ENCODE peak calls at places on chromosomes 7 and 10, in five cellular contexts. R is heart right ventricle, C is right cardiac atrium, H is adrenal gland, M is aorta. B is an unnamed sample.

GRCh38 chr7:48760528-48761265 is 163.7 kb upstream of the CDC14C start:
- DNase-seq in C (no peak), R (no peak), M (no peak), H (no peak), B (no peak)

GRCh38 chr10:76036410-76036940 is 605.1 kb downstream of the LRMDA start:
- DNase-seq in C (peak; percentile 72), R (peak; percentile 73), M (peak; percentile 91), H (peak; percentile 77), B (peak; percentile 3)

GRCh38 chr10:30542001-30542861 is 87.3 kb downstream of the LYZL2 start:
- DNase-seq in H (peak; percentile 82), R (no peak), C (no peak), M (no peak), B (no peak)

GRCh38 chr10:48725708-48726107 is 41.0 kb downstream of the WDFY4 start:
- DNase-seq in H (no peak), C (no peak), R (no peak), M (no peak), B (no peak)

GRCh38 chr7:159119026-159119741 is 25.5 kb downstream of the VIPR2 start:
- DNase-seq in C (no peak), R (no peak), M (peak; percentile 66), H (no peak), B (no peak)

GRCh38 chr7:75842836-75843446 is 29.3 kb upstream of the CCL24 start:
- DNase-seq in R (no peak), M (no peak), H (peak; percentile 35), C (no peak), B (peak; percentile 10)

GRCh38 chr7:148402159-148402558 is 188.4 kb upstream of the C7orf33 start:
- DNase-seq in R (no peak), C (no peak), H (no peak), M (no peak), B (no peak)

GRCh38 chr7:100655908-100656674 is at the start of gene ACTL6B:
- DNase-seq in H (peak; percentile 76), R (peak; percentile 70), C (peak; percentile 60), M (peak; percentile 91), B (peak; percentile 42)

GRCh38 chr7:116167177-116167576 is 43.2 kb upstream of the TES start:
- DNase-seq in H (no peak), M (no peak), C (no peak), R (no peak), B (no peak)

GRCh38 chr7:137592232-137592896 is 248.8 kb upstream of the PTN start:
- DNase-seq in R (peak; percentile 28), M (peak; percentile 79), H (peak; percentile 55), C (peak; percentile 56), B (peak; percentile 73)

GRCh38 chr10:87868277-87868676 is 4.9 kb downstream of the PTEN start:
- DNase-seq in R (no peak), M (no peak), C (no peak), H (no peak), B (no peak)

GRCh38 chr10:21130108-21130507 is 233.0 kb upstream of the NEBL start:
- DNase-seq in R (no peak), M (no peak), C (no peak), H (no peak), B (no peak)

GRCh38 chr10:78957471-78958039 is 111.2 kb upstream of the ZMIZ1 start:
- DNase-seq in H (no peak), C (no peak), R (no peak), M (no peak), B (no peak)

GRCh38 chr7:141889323-141889722 is 26.9 kb upstream of the OR9A4 start:
- DNase-seq in R (no peak), M (no peak), H (no peak), C (no peak), B (no peak)

GRCh38 chr7:33137098-33137497 is 7.7 kb downstream of the BBS9 start:
- DNase-seq in H (no peak), C (no peak), R (no peak), M (no peak), B (no peak)

GRCh38 chr10:92419740-92420553 is 129.0 kb downstream of the MARCHF5 start:
- DNase-seq in C (peak; percentile 59), R (peak; percentile 49), H (peak; percentile 33), M (peak; percentile 79), B (no peak)

GRCh38 chr10:22927661-22928403 is at the start of gene ARMC3:
- DNase-seq in M (peak; percentile 88), C (peak; percentile 80), R (peak; percentile 76), H (peak; percentile 16), B (no peak)

GRCh38 chr10:52368725-52369124 is 54.6 kb downstream of the DKK1 start:
- DNase-seq in M (no peak), C (no peak), H (no peak), R (no peak), B (no peak)

GRCh38 chr7:95389516-95389915 is 6.7 kb downstream of the PON3 start:
- DNase-seq in C (no peak), H (no peak), R (no peak), M (no peak), B (no peak)

GRCh38 chr7:27510550-27510949 is 152.1 kb downstream of the HIBADH start:
- DNase-seq in R (no peak), M (no peak), H (no peak), C (no peak), B (no peak)

GRCh38 chr10:19683965-19684364 is 132.3 kb upstream of the PLXDC2 start:
- DNase-seq in R (no peak), C (no peak), H (no peak), M (no peak), B (no peak)

GRCh38 chr7:24821045-24821853 is 64.0 kb upstream of the GSDME start:
- DNase-seq in M (no peak), C (peak; percentile 64), H (peak; percentile 42), R (peak; percentile 20), B (peak; percentile 70)

GRCh38 chr7:31416381-31416780 is 75.9 kb upstream of the NEUROD6 start:
- DNase-seq in R (no peak), C (no peak), M (no peak), H (no peak), B (no peak)

GRCh38 chr7:105877736-105878135 is 1.3 kb upstream of the ATXN7L1 start:
- DNase-seq in M (no peak), H (no peak), R (no peak), C (no peak), B (no peak)

GRCh38 chr10:47374611-47375536 is 9.2 kb downstream of the ZNF488 start:
- DNase-seq in H (no peak), M (peak; percentile 73), R (no peak), C (no peak), B (no peak)

GRCh38 chr7:43534110-43534509 is 48.8 kb upstream of the STK17A start:
- DNase-seq in H (no peak), R (no peak), M (no peak), C (no peak), B (no peak)

GRCh38 chr10:97355571-97355975 is 21.0 kb upstream of the FRAT2 start:
- DNase-seq in C (no peak), M (no peak), H (no peak), R (no peak), B (peak; percentile 29)

GRCh38 chr7:151856516-151856915 is 20.4 kb downstream of the PRKAG2 start:
- DNase-seq in H (no peak), M (no peak), R (no peak), C (no peak), B (no peak)

GRCh38 chr7:98880485-98880884 is 2.2 kb downstream of the TRRAP start:
- DNase-seq in H (no peak), C (no peak), M (peak; percentile 40), R (no peak), B (no peak)
- H3K4me3 ChIP-seq in H (no peak overlapping the region), C (no peak overlapping the region), M (no peak overlapping the region), R (no peak overlapping the region), B (no peak overlapping the region)

DNA sequence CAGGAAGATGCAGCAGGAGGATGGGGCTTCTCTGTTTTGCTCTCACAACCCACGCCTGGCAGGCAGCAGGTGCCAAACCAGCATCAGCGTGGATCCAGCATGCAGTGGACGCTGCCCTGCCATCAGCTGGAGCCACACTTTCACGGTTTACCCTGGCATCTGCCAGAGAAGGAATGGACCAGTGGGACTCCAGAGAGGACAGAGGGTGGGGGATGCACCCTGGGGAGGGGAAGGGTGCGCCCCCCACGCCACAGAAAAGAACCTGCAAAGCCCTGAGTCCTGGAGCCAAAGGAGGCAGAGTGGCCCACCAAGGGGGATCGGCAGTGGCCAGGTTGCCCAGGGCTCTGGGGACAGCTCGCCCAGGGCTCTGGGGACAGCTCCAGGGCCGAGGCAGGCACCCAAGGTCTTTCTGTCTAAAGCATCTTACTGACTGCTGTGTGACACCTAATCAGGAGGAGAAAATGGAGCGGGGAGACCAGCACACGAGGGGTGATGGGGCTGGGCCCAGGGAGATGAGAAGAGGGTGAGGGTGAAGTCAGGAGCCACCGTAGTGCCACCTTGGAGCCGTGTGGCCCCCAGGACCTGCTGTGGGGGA is 225.1 kb downstream of the DNAJB6 start:
- DNase-seq in M (peak; percentile 55), H (no peak), C (no peak), R (no peak), B (no peak)
- H3K9me3 ChIP-seq in M (no peaks in the 10 kb centered on the region), H (no peaks in the 10 kb centered on the region), C (no peaks in the 10 kb centered on the region), R (no peaks in the 10 kb centered on the region), B (peaks cover 2% of the 10 kb centered on the region)

DNA sequence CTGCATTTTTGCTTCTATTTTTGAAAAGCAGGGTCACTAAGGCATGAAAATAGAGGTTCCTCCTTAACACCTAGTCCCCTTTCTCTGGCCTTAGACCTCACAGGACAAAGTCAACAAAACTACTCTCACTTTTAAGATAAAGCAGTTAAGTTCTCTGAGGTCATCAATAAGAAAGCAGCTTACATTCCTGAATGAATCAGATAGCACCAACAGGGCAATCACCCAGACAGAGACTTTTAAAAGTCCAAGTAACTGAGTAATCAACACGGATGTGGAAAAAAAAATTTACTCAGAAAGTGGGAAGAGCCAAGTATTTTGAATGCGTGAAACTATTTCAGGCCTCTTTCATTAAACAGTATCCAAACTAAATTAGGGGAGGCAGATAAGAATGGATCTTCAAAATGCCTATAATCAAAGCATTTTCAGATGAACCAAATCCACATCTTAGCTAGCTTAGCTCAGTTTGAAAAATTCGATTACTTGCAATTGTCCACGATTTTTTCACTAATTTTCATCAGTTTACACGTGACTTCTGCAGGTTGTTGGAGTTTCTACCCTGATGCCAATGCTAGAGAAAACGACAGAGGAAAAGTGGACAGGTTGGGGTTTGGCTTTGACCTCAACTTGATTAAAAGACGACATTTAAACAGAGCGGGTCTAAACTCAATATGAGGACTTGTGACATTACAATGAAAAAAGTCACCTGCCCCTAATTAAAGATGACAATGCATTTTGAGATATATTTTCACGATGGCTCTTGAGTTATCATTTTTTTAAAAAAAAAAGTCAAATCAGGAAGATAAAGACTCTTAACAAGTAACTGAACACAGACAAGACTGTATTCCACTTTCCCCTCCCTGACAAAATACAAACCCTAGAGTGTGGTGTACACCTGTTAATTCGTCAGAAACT is 1.6 kb downstream of the BEND7 start:
- DNase-seq in C (no peak), M (no peak), R (no peak), H (no peak), B (no peak)
- H3K4me3 ChIP-seq in C (peak overlapping the region; percentile 99), M (peak overlapping the region; percentile 96), R (peak overlapping the region; percentile 70), H (peak overlapping the region; percentile 76), B (peak overlapping the region; percentile 48)

DNA sequence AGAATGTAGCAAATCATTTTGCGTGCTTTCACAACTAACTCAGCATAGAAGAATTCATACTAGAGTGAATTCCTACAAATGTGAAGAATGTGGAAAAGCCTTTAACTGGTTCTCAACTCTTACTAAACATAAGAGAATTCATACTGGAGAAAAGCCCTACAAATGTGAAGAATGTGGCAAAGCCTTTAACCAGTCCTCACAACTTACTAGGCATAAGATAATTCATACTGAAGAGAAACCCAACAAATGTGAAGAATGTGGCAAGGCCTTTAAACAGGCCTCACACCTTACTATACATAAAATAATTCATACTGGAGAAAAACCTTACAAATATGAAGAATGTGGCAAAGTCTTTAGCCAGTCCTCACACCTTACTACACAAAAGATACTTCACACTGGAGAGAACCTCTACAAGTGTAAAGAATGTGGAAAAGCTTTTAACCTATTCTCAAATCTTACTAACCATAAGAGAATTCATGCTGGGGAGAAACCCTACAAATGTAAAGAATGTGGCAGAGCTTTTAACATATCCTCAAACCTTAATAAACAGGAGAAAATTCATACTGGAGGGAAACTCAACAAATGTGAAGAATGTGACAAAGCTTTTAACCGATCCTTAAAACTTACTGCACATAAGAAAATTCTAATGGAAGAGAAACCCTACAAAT is 40.8 kb downstream of the ZNF107 start:
- DNase-seq in R (no peak), M (no peak), H (no peak), C (no peak), B (no peak)
- H3K9me3 ChIP-seq in R (peaks cover 4% of the 10 kb centered on the region), M (peaks cover 7% of the 10 kb centered on the region), H (peaks cover 13% of the 10 kb centered on the region), C (no peaks in the 10 kb centered on the region), B (peaks cover 30% of the 10 kb centered on the region)